ENCODE peak calls at places on chromosomes 4 and X, in four cellular contexts. Z is mesothelial cell of epicardium, H is GM23338, K is hippocampal formation. O is an unnamed sample.

GRCh38 chrX:133590703-133591505 is 175.6 kb upstream of the GPC4 start:
- DNase-seq in H (no peak), K (no peak), Z (no peak), O (no peak)

GRCh38 chrX:75038925-75039324 is 113.7 kb upstream of the NEXMIF start:
- DNase-seq in K (no peak), Z (no peak), H (peak; percentile 41), O (peak; percentile 8)

GRCh38 chrX:68455151-68455510 is 21.8 kb upstream of the OPHN1 start:
- DNase-seq in H (no peak), K (no peak), Z (no peak), O (no peak)

GRCh38 chrX:111352424-111352823 is 59.6 kb downstream of the DCX start:
- DNase-seq in H (no peak), Z (no peak), K (no peak), O (no peak)

GRCh38 chr4:141599853-141600252 is 36.5 kb upstream of the IL15 start:
- DNase-seq in Z (no peak), K (no peak), H (no peak), O (no peak)

GRCh38 chr4:138609943-138610350 is 367.8 kb upstream of the SLC7A11 start:
- DNase-seq in H (no peak), Z (no peak), K (no peak), O (no peak)

GRCh38 chr4:114780205-114780604 is 181.6 kb downstream of the UGT8 start:
- DNase-seq in H (peak; percentile 80), Z (no peak), K (peak; percentile 10), O (no peak)

GRCh38 chr4:48100248-48100647 is 33.8 kb downstream of the TXK start:
- DNase-seq in H (no peak), Z (no peak), K (no peak), O (no peak)

GRCh38 chr4:88481557-88481956 is 24.6 kb downstream of the HERC5 start:
- DNase-seq in K (no peak), Z (no peak), H (no peak), O (no peak)

GRCh38 chrX:103565752-103566151 is 19.6 kb upstream of the TCEAL4 start:
- DNase-seq in Z (no peak), H (no peak), K (no peak), O (no peak)

GRCh38 chrX:16804923-16805464 is 18.7 kb downstream of the TXLNG start:
- DNase-seq in H (no peak), Z (no peak), K (no peak), O (no peak)

GRCh38 chrX:19889582-19890342 is 2.4 kb upstream of the SH3KBP1 start:
- DNase-seq in Z (peak; percentile 55), K (no peak), H (no peak), O (peak; percentile 65)

GRCh38 chr4:87978656-87979055 is 3.1 kb downstream of the SPP1 start:
- DNase-seq in K (peak; percentile 7), Z (no peak), H (no peak), O (no peak)

GRCh38 chr4:64771149-64771548 is 361.9 kb upstream of the TECRL start:
- DNase-seq in K (no peak), Z (no peak), H (no peak), O (no peak)

GRCh38 chr4:174069848-174070330 is 213.6 kb downstream of the FBXO8 start:
- DNase-seq in Z (no peak), H (no peak), K (no peak), O (no peak)

GRCh38 chrX:131671714-131672113 is 127.8 kb downstream of the OR13H1 start:
- DNase-seq in K (no peak), Z (no peak), H (no peak), O (no peak)

GRCh38 chr4:52425751-52426326 is 233.3 kb downstream of the USP46 start:
- DNase-seq in Z (no peak), H (no peak), K (no peak), O (no peak)

GRCh38 chr4:17587094-17587822 is 10.3 kb downstream of the LAP3 start:
- DNase-seq in H (no peak), Z (no peak), K (peak; percentile 37), O (no peak)

GRCh38 chr4:1216869-1217294 is 32.0 kb downstream of the CTBP1 start:
- DNase-seq in K (no peak), Z (no peak), H (no peak), O (peak; percentile 71)

GRCh38 chrX:41705680-41706374 is 17.1 kb downstream of the GPR34 start:
- DNase-seq in Z (no peak), K (peak; percentile 16), H (no peak), O (no peak)

GRCh38 chr4:89468632-89469031 is 161.0 kb upstream of the GPRIN3 start:
- DNase-seq in H (no peak), K (no peak), Z (no peak), O (no peak)

GRCh38 chrX:120753413-120754251 is 122.0 kb downstream of the CT47B1 start:
- DNase-seq in Z (no peak), H (no peak), K (no peak), O (no peak)

GRCh38 chr4:68748181-68748981 is 67.4 kb upstream of the UGT2B10 start:
- DNase-seq in K (no peak), Z (no peak), H (no peak), O (no peak)

GRCh38 chr4:53987761-53988171 is 76.6 kb downstream of the CHIC2 start:
- DNase-seq in H (no peak), Z (no peak), K (no peak), O (no peak)

GRCh38 chr4:11589676-11590075 is 161.0 kb upstream of the HS3ST1 start:
- DNase-seq in K (no peak), H (no peak), Z (no peak), O (no peak)

GRCh38 chr4:38967260-38968095 is 64.7 kb downstream of the TMEM156 start:
- DNase-seq in Z (no peak), H (no peak), K (no peak), O (no peak)

GRCh38 chrX:114077773-114078172 is 506.1 kb upstream of the HTR2C start:
- DNase-seq in Z (no peak), H (no peak), K (no peak), O (no peak)

GRCh38 chr4:73573794-73574528 is 46.3 kb downstream of the RASSF6 start:
- DNase-seq in H (peak; percentile 96), Z (peak; percentile 72), K (peak; percentile 16), O (peak; percentile 23)

GRCh38 chr4:104941661-104942062 is 205.0 kb upstream of the TET2 start:
- DNase-seq in H (no peak), K (no peak), Z (no peak), O (no peak)

GRCh38 chrX:74450803-74451449 is 29.6 kb downstream of the SLC16A2 start:
- DNase-seq in H (no peak), Z (no peak), K (no peak), O (peak; percentile 29)

GRCh38 chr4:7347981-7348380 is 86.7 kb downstream of the PSAPL1 start:
- DNase-seq in Z (no peak), K (no peak), H (no peak), O (no peak)

GRCh38 chr4:118557298-118557851 is 127.8 kb upstream of the METTL14 start:
- DNase-seq in K (no peak), H (no peak), Z (no peak), O (no peak)

GRCh38 chr4:185774815-185775684 is 36.9 kb downstream of the SORBS2 start:
- DNase-seq in K (no peak), Z (no peak), H (peak; percentile 28), O (no peak)